ENCODE peak calls at places on chromosomes 11 and 22, in eight cellular contexts. H is mesendoderm; B is fibroblast of lung; Y is colonic mucosa; D is HCT116; K is naive thymus-derived CD4-positive, alpha-beta T cell; W is heart left ventricle; V is osteoblast. E is an unnamed sample.

GRCh38 chr11:32962016-32962415 is 53.7 kb upstream of the DEPDC7 start:
- DNase-seq in D (no peak), B (no peak), W (no peak), H (no peak), Y (no peak), V (no peak), K (no peak), E (no peak)

GRCh38 chr22:39664485-39665200 is 94.1 kb downstream of the CACNA1I start:
- DNase-seq in V (no peak), Y (peak; percentile 60), H (peak; percentile 88), B (no peak), K (peak; percentile 33), W (no peak), D (no peak), E (peak; percentile 69)

GRCh38 chr11:67564230-67564629 is 19.4 kb upstream of the GSTP1 start:
- DNase-seq in W (no peak), V (no peak), B (no peak), K (no peak), H (no peak), D (no peak), Y (no peak), E (no peak)

GRCh38 chr11:12301379-12301778 is 76.0 kb upstream of the PARVA start:
- DNase-seq in W (no peak), K (no peak), Y (no peak), B (no peak), D (no peak), V (no peak), H (no peak), E (no peak)

GRCh38 chr11:86395061-86395551 is 20.4 kb downstream of the CCDC81 start:
- DNase-seq in H (peak; percentile 69), W (no peak), V (no peak), Y (no peak), B (peak; percentile 9), D (no peak), K (no peak), E (no peak)

GRCh38 chr11:1122356-1123002 is 35.3 kb upstream of the MUC5AC start:
- DNase-seq in D (no peak), V (peak; percentile 48), K (no peak), Y (no peak), W (peak; percentile 16), B (no peak), H (no peak), E (no peak)

GRCh38 chr11:64801591-64802369 is 1.2 kb downstream of the MAP4K2 start:
- DNase-seq in B (no peak), V (peak; percentile 82), D (no peak), H (no peak), W (no peak), K (no peak), Y (no peak), E (no peak)

GRCh38 chr22:47738472-47739013 is 976.1 kb downstream of the TBC1D22A start:
- DNase-seq in K (no peak), D (no peak), H (peak; percentile 84), W (no peak), Y (no peak), V (no peak), B (no peak), E (no peak)

DNA sequence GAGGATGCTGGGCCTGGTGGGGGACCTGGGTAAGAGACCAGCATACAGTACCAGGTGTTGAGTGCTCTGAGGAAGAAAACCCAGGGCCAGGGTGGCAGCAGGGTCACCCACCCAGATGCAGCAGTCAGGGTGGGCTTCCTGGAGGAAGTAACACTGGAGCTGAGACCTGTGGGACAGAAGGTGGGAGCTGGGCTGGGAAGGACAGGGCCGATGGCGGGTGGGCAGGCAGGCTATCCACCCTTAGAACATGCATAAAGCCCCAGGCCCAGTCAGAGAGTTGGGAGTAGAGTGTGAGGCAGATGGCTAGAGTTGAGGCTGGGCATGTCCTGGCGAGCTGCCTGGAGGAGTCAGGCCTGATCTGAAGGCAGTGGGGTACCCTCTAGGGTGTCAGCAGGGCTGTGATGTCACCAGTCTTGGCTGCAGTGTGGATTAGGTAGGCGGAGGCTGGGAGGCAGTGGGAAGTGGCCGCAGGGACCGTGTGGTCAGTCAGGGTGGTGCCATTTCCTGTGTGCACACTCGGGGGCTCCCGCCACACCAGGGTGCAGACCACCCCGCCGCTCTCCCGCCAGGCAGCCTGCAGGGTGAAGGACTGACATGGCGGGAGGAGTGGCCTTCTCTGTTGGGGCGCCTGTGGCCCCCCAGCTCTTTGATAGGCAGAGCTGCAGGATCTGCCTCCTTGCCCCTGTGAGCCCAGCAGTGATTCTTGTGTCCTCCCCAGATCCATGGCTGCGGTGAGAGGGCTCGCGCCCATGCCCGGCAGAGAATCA is 35.3 kb downstream of the IGHMBP2 start:
- DNase-seq in Y (no peak), K (no peak), W (no peak), V (peak; percentile 92), B (no peak), D (no peak), H (no peak), E (no peak)
- H3K36me3 ChIP-seq in Y (peaks cover 16% of the 10 kb centered on the region), K (peaks cover 5% of the 10 kb centered on the region), W (peaks cover 69% of the 10 kb centered on the region), V (peaks cover 40% of the 10 kb centered on the region), B (peaks cover 20% of the 10 kb centered on the region), D (peaks cover 16% of the 10 kb centered on the region), H (peaks cover 5% of the 10 kb centered on the region), E (peaks cover 26% of the 10 kb centered on the region)

GRCh38 chr11:75339685-75340409 is 11.6 kb downstream of the ARRB1 start:
- DNase-seq in V (peak; percentile 85), W (peak; percentile 64), D (no peak), B (no peak), H (peak; percentile 69), Y (peak; percentile 49), K (no peak), E (no peak)
- H3K4me1 ChIP-seq in V (peaks cover 45% of the 10 kb centered on the region), W (peaks cover 100% of the 10 kb centered on the region), D (peaks cover 45% of the 10 kb centered on the region), B (peaks cover 51% of the 10 kb centered on the region), H (peaks cover 55% of the 10 kb centered on the region), Y (peaks cover 68% of the 10 kb centered on the region), K (peaks cover 37% of the 10 kb centered on the region), E (peaks cover 29% of the 10 kb centered on the region)

DNA sequence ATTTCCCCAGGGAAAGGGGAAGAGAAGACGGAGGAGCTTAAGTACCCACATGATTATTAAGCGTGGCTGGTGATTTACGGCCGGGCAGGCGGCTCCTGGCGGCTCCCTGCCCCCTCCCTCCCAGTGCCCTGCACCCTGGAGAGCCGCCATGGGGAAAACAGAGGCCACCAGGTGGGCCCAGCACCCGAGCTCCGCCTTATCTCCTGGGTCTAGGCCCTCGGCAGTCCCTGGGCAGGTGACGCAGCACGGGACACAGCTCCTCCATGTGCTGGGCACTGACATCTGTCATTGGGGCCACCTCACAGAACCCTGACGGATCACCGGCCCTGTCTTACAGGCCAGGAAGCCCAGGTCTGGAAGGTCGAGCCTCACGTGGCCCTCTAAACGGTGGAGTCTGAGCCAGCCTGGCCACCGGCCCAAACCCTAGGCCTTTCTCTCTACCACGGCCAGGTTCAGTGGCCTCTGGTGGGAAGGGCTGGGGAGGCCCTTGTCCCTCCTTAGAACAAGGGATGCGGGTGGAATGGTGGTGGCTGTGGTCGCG is 60.2 kb upstream of the PPARA start:
- DNase-seq in B (no peak), K (no peak), D (no peak), W (peak; percentile 51), H (no peak), Y (no peak), V (no peak), E (no peak)
- H3K36me3 ChIP-seq in B (peaks cover 66% of the 10 kb centered on the region), K (no peaks in the 10 kb centered on the region), D (peaks cover 54% of the 10 kb centered on the region), W (peaks cover 66% of the 10 kb centered on the region), H (no peaks in the 10 kb centered on the region), Y (no peaks in the 10 kb centered on the region), V (peaks cover 92% of the 10 kb centered on the region), E (no peaks in the 10 kb centered on the region)

GRCh38 chr11:61146413-61146812 is 14.8 kb downstream of the VPS37C start:
- DNase-seq in Y (no peak), K (no peak), D (no peak), H (no peak), W (no peak), V (no peak), B (no peak), E (no peak)

GRCh38 chr11:61147271-61147670 is 14.0 kb downstream of the VPS37C start:
- DNase-seq in H (no peak), W (no peak), B (no peak), K (no peak), V (no peak), Y (no peak), D (no peak), E (no peak)

GRCh38 chr11:61145228-61146005 is 15.8 kb downstream of the VPS37C start:
- DNase-seq in H (no peak), D (no peak), B (no peak), V (no peak), W (no peak), K (no peak), Y (no peak), E (no peak)

GRCh38 chr11:61149624-61150615 is 11.3 kb downstream of the VPS37C start:
- DNase-seq in D (no peak), W (no peak), B (peak; percentile 65), Y (no peak), H (peak; percentile 61), K (no peak), V (peak; percentile 66), E (peak; percentile 49)

GRCh38 chr11:61148016-61148640 is 13.1 kb downstream of the VPS37C start:
- DNase-seq in H (no peak), W (no peak), D (no peak), V (no peak), Y (no peak), K (no peak), B (no peak), E (no peak)
- H3K4me1 ChIP-seq in H (peaks cover 19% of the 10 kb centered on the region), W (peaks cover 66% of the 10 kb centered on the region), D (peaks cover 28% of the 10 kb centered on the region), V (peaks cover 19% of the 10 kb centered on the region), Y (peaks cover 26% of the 10 kb centered on the region), K (no peaks in the 10 kb centered on the region), B (peaks cover 18% of the 10 kb centered on the region), E (peaks cover 39% of the 10 kb centered on the region)

GRCh38 chr11:26827567-26828037 is 105.7 kb upstream of the SLC5A12 start:
- DNase-seq in H (no peak), K (no peak), Y (no peak), V (no peak), B (peak; percentile 82), D (no peak), W (no peak), E (peak; percentile 79)

GRCh38 chr11:26823963-26824362 is 102.1 kb upstream of the SLC5A12 start:
- DNase-seq in Y (no peak), H (peak; percentile 21), B (no peak), K (no peak), D (no peak), W (no peak), V (no peak), E (no peak)

GRCh38 chr11:26830757-26831156 is 108.9 kb upstream of the SLC5A12 start:
- DNase-seq in K (no peak), W (no peak), D (no peak), V (no peak), H (no peak), Y (no peak), B (no peak), E (no peak)

GRCh38 chr11:26830218-26830617 is 108.4 kb upstream of the SLC5A12 start:
- DNase-seq in B (no peak), W (no peak), K (no peak), V (no peak), H (no peak), Y (no peak), D (no peak), E (no peak)

DNA sequence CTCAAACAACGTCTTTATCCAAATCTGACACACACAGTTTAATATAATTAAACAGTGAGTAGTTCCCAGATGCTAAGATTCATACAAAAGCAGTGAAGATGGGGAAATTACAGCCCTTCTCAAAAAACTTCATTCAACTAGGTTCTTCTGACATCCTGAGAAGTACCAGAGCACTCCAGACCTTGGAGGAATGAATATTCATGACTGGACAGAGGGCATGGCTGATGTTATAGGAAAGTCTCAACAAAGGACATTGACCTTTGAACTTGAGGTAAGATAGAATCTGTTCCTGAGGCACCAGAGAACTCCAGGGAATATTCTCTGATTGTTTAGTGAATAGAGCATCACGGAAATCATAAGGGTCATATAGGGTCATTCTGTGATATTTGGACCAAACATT is 106.4 kb upstream of the SLC5A12 start:
- DNase-seq in B (no peak), D (no peak), V (no peak), K (no peak), Y (no peak), H (no peak), W (no peak), E (no peak)
- H3K36me3 ChIP-seq in B (no peaks in the 10 kb centered on the region), D (no peaks in the 10 kb centered on the region), V (no peaks in the 10 kb centered on the region), K (no peaks in the 10 kb centered on the region), Y (no peaks in the 10 kb centered on the region), H (no peaks in the 10 kb centered on the region), W (no peaks in the 10 kb centered on the region), E (no peaks in the 10 kb centered on the region)

E was measured in cardiac muscle cell.